ENCODE peak calls at places on chromosomes 13 and 19, in six cellular contexts. One of them, this sample, is unnamed.

GRCh38 chr13:89920461-89920860 is 1427.0 kb upstream of the MIR17HG start:
- ATAC-seq in A549: no peak
- ATAC-seq in left lung: no peak
- ATAC-seq in HCT116: no peak
- ATAC-seq in PC-3: no peak
- ATAC-seq in foreskin keratinocyte: no peak
- ATAC-seq in this sample: no peak

GRCh38 chr13:41384749-41385503 is 72.4 kb upstream of the RGCC start:
- ATAC-seq in foreskin keratinocyte: no peak
- ATAC-seq in HCT116: peak; percentile 52
- ATAC-seq in A549: no peak
- ATAC-seq in left lung: no peak
- ATAC-seq in PC-3: no peak
- ATAC-seq in this sample: no peak

GRCh38 chr19:10289167-10289835 is 451 bp upstream of the ICAM5 start:
- ATAC-seq in PC-3: peak; percentile 8
- ATAC-seq in left lung: peak; percentile 4
- ATAC-seq in A549: peak; percentile 52
- ATAC-seq in foreskin keratinocyte: peak; percentile 45
- ATAC-seq in HCT116: peak; percentile 65
- ATAC-seq in this sample: peak; percentile 2

GRCh38 chr13:114057131-114058050 is 75.0 kb downstream of the RASA3 start:
- ATAC-seq in PC-3: no peak
- ATAC-seq in left lung: no peak
- ATAC-seq in HCT116: no peak
- ATAC-seq in A549: no peak
- ATAC-seq in foreskin keratinocyte: no peak
- ATAC-seq in this sample: no peak

GRCh38 chr13:33730147-33730546 is 87.8 kb upstream of the RFC3 start:
- ATAC-seq in PC-3: no peak
- ATAC-seq in foreskin keratinocyte: no peak
- ATAC-seq in HCT116: no peak
- ATAC-seq in left lung: peak; percentile 55
- ATAC-seq in A549: no peak
- ATAC-seq in this sample: no peak

GRCh38 chr13:45847554-45848224 is 3.9 kb downstream of the SIAH3 start:
- ATAC-seq in PC-3: no peak
- ATAC-seq in left lung: peak; percentile 64
- ATAC-seq in foreskin keratinocyte: no peak
- ATAC-seq in A549: no peak
- ATAC-seq in HCT116: no peak
- ATAC-seq in this sample: peak; percentile 40

GRCh38 chr19:42080764-42081375 is 4.9 kb downstream of the ZNF574 start:
- ATAC-seq in A549: peak; percentile 1
- ATAC-seq in left lung: no peak
- ATAC-seq in PC-3: no peak
- ATAC-seq in foreskin keratinocyte: no peak
- ATAC-seq in HCT116: no peak
- ATAC-seq in this sample: no peak

GRCh38 chr19:35629332-35629633 is 447 bp downstream of the RBM42 start:
- ATAC-seq in left lung: no peak
- ATAC-seq in A549: peak; percentile 0
- ATAC-seq in HCT116: no peak
- ATAC-seq in foreskin keratinocyte: no peak
- ATAC-seq in PC-3: no peak
- ATAC-seq in this sample: no peak

GRCh38 chr13:109880371-109881346 is 94.3 kb upstream of the IRS2 start:
- ATAC-seq in left lung: no peak
- ATAC-seq in A549: no peak
- ATAC-seq in PC-3: no peak
- ATAC-seq in foreskin keratinocyte: no peak
- ATAC-seq in HCT116: no peak
- ATAC-seq in this sample: no peak

GRCh38 chr13:52405369-52405766 is 604 bp downstream of the THSD1 start:
- ATAC-seq in left lung: peak; percentile 32
- ATAC-seq in HCT116: no peak
- ATAC-seq in A549: peak; percentile 65
- ATAC-seq in PC-3: peak; percentile 39
- ATAC-seq in foreskin keratinocyte: peak; percentile 69
- ATAC-seq in this sample: peak; percentile 39

GRCh38 chr19:39327990-39328705 is 7.5 kb upstream of the LRFN1 start:
- ATAC-seq in HCT116: peak; percentile 83
- ATAC-seq in foreskin keratinocyte: peak; percentile 33
- ATAC-seq in PC-3: peak; percentile 65
- ATAC-seq in left lung: peak; percentile 98
- ATAC-seq in A549: peak; percentile 83
- ATAC-seq in this sample: peak; percentile 82

GRCh38 chr13:28089065-28089464 is 11.3 kb downstream of the FLT3 start:
- ATAC-seq in HCT116: no peak
- ATAC-seq in foreskin keratinocyte: no peak
- ATAC-seq in PC-3: no peak
- ATAC-seq in A549: no peak
- ATAC-seq in left lung: no peak
- ATAC-seq in this sample: no peak

GRCh38 chr19:5103061-5103701 is 134.3 kb downstream of the KDM4B start:
- ATAC-seq in left lung: peak; percentile 30
- ATAC-seq in PC-3: no peak
- ATAC-seq in HCT116: no peak
- ATAC-seq in A549: no peak
- ATAC-seq in foreskin keratinocyte: no peak
- ATAC-seq in this sample: no peak

GRCh38 chr19:39705578-39706188 is 1.4 kb downstream of the LGALS14 start:
- ATAC-seq in A549: peak; percentile 15
- ATAC-seq in left lung: no peak
- ATAC-seq in foreskin keratinocyte: no peak
- ATAC-seq in PC-3: no peak
- ATAC-seq in HCT116: no peak
- ATAC-seq in this sample: no peak

GRCh38 chr19:2503521-2504109 is 27.7 kb downstream of the GADD45B start:
- ATAC-seq in left lung: peak; percentile 28
- ATAC-seq in foreskin keratinocyte: peak; percentile 83
- ATAC-seq in A549: peak; percentile 60
- ATAC-seq in HCT116: peak; percentile 95
- ATAC-seq in PC-3: peak; percentile 86
- ATAC-seq in this sample: peak; percentile 84

GRCh38 chr13:33940898-33941297 is 122.9 kb downstream of the RFC3 start:
- ATAC-seq in left lung: no peak
- ATAC-seq in PC-3: no peak
- ATAC-seq in A549: no peak
- ATAC-seq in HCT116: peak; percentile 44
- ATAC-seq in foreskin keratinocyte: peak; percentile 96
- ATAC-seq in this sample: peak; percentile 82

GRCh38 chr19:39533003-39533512 is 406 bp upstream of the EID2B start:
- ATAC-seq in A549: peak; percentile 39
- ATAC-seq in HCT116: peak; percentile 21
- ATAC-seq in left lung: no peak
- ATAC-seq in PC-3: no peak
- ATAC-seq in foreskin keratinocyte: no peak
- ATAC-seq in this sample: no peak

GRCh38 chr13:77507931-77508776 is 27.4 kb upstream of the SCEL start:
- ATAC-seq in HCT116: peak; percentile 85
- ATAC-seq in foreskin keratinocyte: peak; percentile 99
- ATAC-seq in left lung: peak; percentile 74
- ATAC-seq in A549: peak; percentile 87
- ATAC-seq in PC-3: peak; percentile 96
- ATAC-seq in this sample: peak; percentile 69

GRCh38 chr19:16200776-16201391 is 3.2 kb downstream of the AP1M1 start:
- ATAC-seq in A549: no peak
- ATAC-seq in foreskin keratinocyte: no peak
- ATAC-seq in PC-3: no peak
- ATAC-seq in HCT116: no peak
- ATAC-seq in left lung: no peak
- ATAC-seq in this sample: no peak

GRCh38 chr19:32017341-32017948 is 328.0 kb upstream of the ZNF507 start:
- ATAC-seq in left lung: no peak
- ATAC-seq in PC-3: no peak
- ATAC-seq in foreskin keratinocyte: no peak
- ATAC-seq in A549: no peak
- ATAC-seq in HCT116: no peak
- ATAC-seq in this sample: no peak

GRCh38 chr13:70311175-70311574 is 202.9 kb upstream of the KLHL1 start:
- ATAC-seq in left lung: no peak
- ATAC-seq in A549: no peak
- ATAC-seq in PC-3: no peak
- ATAC-seq in foreskin keratinocyte: no peak
- ATAC-seq in HCT116: no peak
- ATAC-seq in this sample: no peak

GRCh38 chr13:28355822-28356371 is 139.0 kb downstream of the FLT1 start:
- ATAC-seq in foreskin keratinocyte: no peak
- ATAC-seq in HCT116: no peak
- ATAC-seq in A549: no peak
- ATAC-seq in left lung: peak; percentile 17
- ATAC-seq in PC-3: no peak
- ATAC-seq in this sample: no peak

GRCh38 chr19:48558018-48558684 is 6.2 kb downstream of the SULT2B1 start:
- ATAC-seq in foreskin keratinocyte: peak; percentile 50
- ATAC-seq in PC-3: peak; percentile 87
- ATAC-seq in left lung: peak; percentile 64
- ATAC-seq in HCT116: peak; percentile 78
- ATAC-seq in A549: peak; percentile 59
- ATAC-seq in this sample: peak; percentile 88

GRCh38 chr19:3880471-3881271 is at the start of gene ATCAY:
- ATAC-seq in foreskin keratinocyte: no peak
- ATAC-seq in PC-3: no peak
- ATAC-seq in A549: peak; percentile 61
- ATAC-seq in HCT116: no peak
- ATAC-seq in left lung: no peak
- ATAC-seq in this sample: no peak

GRCh38 chr19:46670874-46671273 is 9.9 kb upstream of the DACT3 start:
- ATAC-seq in A549: no peak
- ATAC-seq in foreskin keratinocyte: no peak
- ATAC-seq in left lung: no peak
- ATAC-seq in PC-3: no peak
- ATAC-seq in HCT116: no peak
- ATAC-seq in this sample: no peak

This sample was measured in esophagus mucosa.